ENCODE peak calls at places on chromosomes 5 and 9, in eight cellular contexts. Q, O, R, N, A, T, B and P are unnamed samples.

GRCh38 chr5:78549043-78549442 is 99.5 kb downstream of the LHFPL2 start:
- DNase-seq in Q (no peak), N (no peak), B (no peak), T (no peak), A (peak; percentile 32), R (no peak), O (no peak), P (no peak)

GRCh38 chr9:89278997-89279739 is 31.8 kb upstream of the CKS2 start:
- DNase-seq in T (peak; percentile 65), B (no peak), O (no peak), R (peak; percentile 56), N (no peak), Q (peak; percentile 65), A (peak; percentile 80), P (no peak)

GRCh38 chr9:114588150-114588663 is 638 bp downstream of the ATP6V1G1 start:
- DNase-seq in Q (peak; percentile 15), A (peak; percentile 27), T (no peak), O (no peak), N (no peak), B (no peak), R (no peak), P (peak; percentile 52)

GRCh38 chr5:88130189-88130815 is 138.3 kb downstream of the TMEM161B start:
- DNase-seq in A (no peak), T (no peak), Q (no peak), O (no peak), B (no peak), N (no peak), R (no peak), P (no peak)

GRCh38 chr5:171914939-171915338 is 91.5 kb downstream of the FBXW11 start:
- DNase-seq in R (no peak), T (no peak), A (no peak), Q (no peak), O (no peak), B (no peak), N (no peak), P (no peak)

GRCh38 chr9:37182718-37183117 is 62.3 kb downstream of the ZCCHC7 start:
- DNase-seq in R (no peak), B (no peak), O (no peak), Q (no peak), T (no peak), N (no peak), A (no peak), P (no peak)

GRCh38 chr5:137440800-137441199 is 58.3 kb downstream of the SPOCK1 start:
- DNase-seq in A (no peak), Q (no peak), N (no peak), B (no peak), T (no peak), O (no peak), R (no peak), P (no peak)

GRCh38 chr5:1400211-1400855 is 44.9 kb downstream of the SLC6A3 start:
- DNase-seq in B (no peak), A (no peak), R (no peak), N (no peak), T (no peak), O (no peak), Q (no peak), P (no peak)

GRCh38 chr5:43694027-43694426 is 91.0 kb downstream of the NNT start:
- DNase-seq in R (no peak), O (no peak), B (no peak), N (no peak), Q (no peak), T (no peak), A (no peak), P (no peak)

GRCh38 chr9:32431940-32432555 is 47.6 kb downstream of the ACO1 start:
- DNase-seq in N (no peak), R (no peak), B (peak; percentile 67), A (peak; percentile 66), T (peak; percentile 29), Q (peak; percentile 54), O (no peak), P (peak; percentile 44)